ENCODE peak calls at places on chromosomes 12 and 14, in ten cellular contexts. D is uterus, N is endothelial cell of umbilical vein, M is stomach, L is transverse colon, I is GM12892, K is A549, P is K562, Q is breast epithelium, Y is upper lobe of left lung. F is an unnamed sample.

GRCh38 chr14:75022655-75023054 is 19.9 kb downstream of the EIF2B2 start:
- DNase-seq in M (no peak), L (no peak), N (peak), Y (peak), K (peak), P (peak), Q (no peak), I (no peak), D (no peak), F (peak)

GRCh38 chr12:94560416-94561221 is 89.7 kb downstream of the TMCC3 start:
- DNase-seq in N (peak), K (peak), P (no peak), Y (no peak), I (peak), D (no peak), Q (peak), M (no peak), L (peak), F (no peak)

GRCh38 chr14:43204816-43205215 is 1302.3 kb downstream of the FSCB start:
- DNase-seq in K (no peak), M (no peak), Y (no peak), Q (no peak), P (no peak), L (no peak), I (no peak), D (no peak), N (no peak), F (no peak)

GRCh38 chr12:68349921-68350606 is 17.9 kb upstream of the MDM1 start:
- DNase-seq in L (no peak), N (no peak), I (no peak), Y (no peak), M (no peak), Q (no peak), D (no peak), P (no peak), K (no peak), F (no peak)

GRCh38 chr12:80320121-80320678 is 123.8 kb upstream of the PTPRQ start:
- DNase-seq in D (no peak), L (no peak), Q (no peak), N (no peak), M (no peak), P (no peak), K (no peak), Y (no peak), I (no peak), F (no peak)

GRCh38 chr12:85985996-85986395 is 111.9 kb downstream of the NTS start:
- DNase-seq in Q (no peak), D (no peak), L (no peak), Y (no peak), N (no peak), I (no peak), P (no peak), K (no peak), M (no peak), F (no peak)

GRCh38 chr12:1644113-1644512 is 15.1 kb downstream of the WNT5B start:
- DNase-seq in L (no peak), D (no peak), M (no peak), Y (no peak), I (no peak), N (no peak), K (no peak), P (no peak), Q (no peak), F (no peak)

GRCh38 chr14:90551733-90552464 is 155.1 kb downstream of the CALM1 start:
- DNase-seq in I (no peak), L (no peak), M (peak), P (no peak), Q (peak), Y (no peak), K (no peak), N (no peak), D (no peak), F (no peak)

GRCh38 chr14:67729072-67729561 is 27.4 kb downstream of the RDH12 start:
- DNase-seq in K (no peak), Y (peak), P (no peak), Q (no peak), M (peak), I (no peak), D (no peak), L (peak), N (no peak), F (no peak)

GRCh38 chr12:11879306-11879705 is 191.4 kb upstream of the BCL2L14 start:
- DNase-seq in M (no peak), N (peak), D (no peak), P (no peak), Q (no peak), L (no peak), I (no peak), Y (no peak), K (no peak), F (no peak)

GRCh38 chr12:3042394-3042793 is 34.8 kb upstream of the TSPAN9 start:
- DNase-seq in L (no peak), I (no peak), N (no peak), P (no peak), K (no peak), D (no peak), Y (no peak), Q (no peak), M (no peak), F (no peak)

GRCh38 chr14:99270491-99271287 is 1.3 kb downstream of the BCL11B start:
- DNase-seq in D (no peak), L (no peak), Y (no peak), N (no peak), P (no peak), Q (no peak), M (no peak), I (no peak), K (no peak), F (no peak)

GRCh38 chr14:68088463-68088862 is 268.9 kb downstream of the RAD51B start:
- DNase-seq in L (no peak), K (peak), M (no peak), P (no peak), N (no peak), Y (no peak), D (peak), I (no peak), Q (no peak), F (no peak)

GRCh38 chr14:106733771-106734170 is 1207.4 kb downstream of the TMEM121 start:
- DNase-seq in I (no peak), D (no peak), L (no peak), N (no peak), K (no peak), Q (no peak), P (no peak), Y (no peak), M (no peak), F (no peak)

GRCh38 chr14:70654609-70655008 is 12.9 kb downstream of the TTC9 start:
- DNase-seq in Y (no peak), K (no peak), I (no peak), Q (no peak), N (no peak), L (no peak), D (no peak), P (no peak), M (no peak), F (no peak)

GRCh38 chr12:109820921-109821381 is 12.2 kb downstream of the TRPV4 start:
- DNase-seq in I (no peak), Y (no peak), D (no peak), M (no peak), Q (peak), P (no peak), L (no peak), K (no peak), N (no peak), F (no peak)

GRCh38 chr12:115972241-115972640 is 305.3 kb downstream of the MED13L start:
- DNase-seq in K (no peak), I (no peak), Y (no peak), M (no peak), D (no peak), L (no peak), N (no peak), P (no peak), Q (no peak), F (no peak)

GRCh38 chr12:119179335-119180021 is 747 bp downstream of the HSPB8 start:
- DNase-seq in N (peak), P (no peak), D (no peak), Q (peak), M (peak), I (no peak), L (no peak), Y (peak), K (peak), F (no peak)

GRCh38 chr12:51943346-51943745 is 8.2 kb upstream of the ACVR1B start:
- DNase-seq in L (no peak), Q (no peak), Y (no peak), N (no peak), D (no peak), K (no peak), I (no peak), M (peak), P (no peak), F (no peak)

GRCh38 chr12:24600559-24600958 is 348.3 kb downstream of the BCAT1 start:
- DNase-seq in N (no peak), D (no peak), P (no peak), Y (no peak), M (no peak), L (no peak), I (no peak), Q (no peak), K (no peak), F (no peak)

GRCh38 chr12:128111951-128112350 is 155.0 kb upstream of the TMEM132C start:
- DNase-seq in I (no peak), L (no peak), P (no peak), K (no peak), M (no peak), N (no peak), Q (no peak), Y (no peak), D (no peak), F (no peak)

GRCh38 chr12:113131556-113131955 is 4.0 kb downstream of the RASAL1 start:
- DNase-seq in D (no peak), N (no peak), Q (no peak), M (no peak), P (no peak), I (no peak), L (no peak), Y (no peak), K (no peak), F (no peak)

GRCh38 chr12:104354868-104355570 is 51.5 kb downstream of the EID3 start:
- DNase-seq in M (no peak), L (no peak), K (no peak), P (no peak), N (no peak), Y (no peak), D (no peak), I (no peak), Q (no peak), F (no peak)

GRCh38 chr14:68951051-68951797 is 27.9 kb downstream of the ACTN1 start:
- DNase-seq in M (peak), D (peak), P (peak), I (no peak), N (peak), Y (peak), L (peak), K (peak), Q (peak), F (no peak)

GRCh38 chr12:122721057-122721545 is 4.5 kb upstream of the HCAR3 start:
- DNase-seq in K (no peak), Y (no peak), D (no peak), I (no peak), Q (peak), N (peak), P (no peak), M (no peak), L (no peak), F (no peak)

GRCh38 chr14:54566410-54567223 is at the start of gene SAMD4A:
- DNase-seq in Y (peak), Q (peak), M (peak), D (peak), N (peak), I (peak), K (peak), L (peak), P (peak), F (peak)

GRCh38 chr14:37592288-37593274 is 2.5 kb downstream of the FOXA1 start:
- DNase-seq in L (peak), Y (no peak), K (no peak), I (no peak), P (no peak), Q (no peak), M (no peak), D (no peak), N (no peak), F (no peak)

GRCh38 chr12:50246873-50247612 is 36.3 kb downstream of the LIMA1 start:
- DNase-seq in N (peak), L (peak), P (peak), Q (no peak), Y (peak), M (peak), D (peak), I (no peak), K (peak), F (peak)

GRCh38 chr14:34063470-34064164 is 112.7 kb upstream of the EGLN3 start:
- DNase-seq in P (no peak), K (peak), L (no peak), I (no peak), D (no peak), M (no peak), N (no peak), Q (no peak), Y (no peak), F (no peak)

GRCh38 chr14:61661471-61661988 is 33.8 kb upstream of the HIF1A start:
- DNase-seq in D (no peak), Q (no peak), I (no peak), K (no peak), P (no peak), N (no peak), L (no peak), M (no peak), Y (no peak), F (no peak)

GRCh38 chr12:49909826-49910225 is 6.1 kb upstream of the FAIM2 start:
- DNase-seq in K (no peak), P (peak), N (peak), Y (peak), D (peak), M (peak), I (no peak), Q (no peak), L (no peak), F (no peak)

GRCh38 chr12:45833401-45833800 is 103.9 kb downstream of the ARID2 start:
- DNase-seq in D (no peak), M (no peak), Q (no peak), L (no peak), N (no peak), K (no peak), P (no peak), I (no peak), Y (no peak), F (no peak)

GRCh38 chr12:106794369-106794768 is 19.9 kb downstream of the RIC8B start:
- DNase-seq in D (no peak), M (no peak), I (no peak), Y (no peak), L (no peak), K (no peak), Q (no peak), N (no peak), P (no peak), F (no peak)

GRCh38 chr12:112906712-112907414 is at the start of gene OAS1:
- DNase-seq in Y (peak), I (peak), Q (peak), M (peak), D (peak), N (peak), L (peak), P (no peak), K (peak), F (no peak)

GRCh38 chr14:95516554-95517209 is at the start of gene SYNE3:
- DNase-seq in K (peak), D (peak), P (no peak), N (no peak), L (peak), Q (no peak), I (peak), Y (peak), M (peak), F (peak)

GRCh38 chr14:34113051-34113511 is 162.2 kb upstream of the EGLN3 start:
- DNase-seq in I (no peak), K (peak), L (no peak), Q (peak), P (no peak), Y (no peak), M (no peak), D (no peak), N (no peak), F (no peak)

GRCh38 chr12:6182279-6182898 is 17.8 kb upstream of the CD9 start:
- DNase-seq in L (peak), Y (peak), I (no peak), K (no peak), N (peak), Q (peak), M (peak), D (peak), P (peak), F (no peak)
- TF ChIP-seq POLR2A in L (peak), Y (no peak), I (no peak), K (no peak), N (peak), Q (no peak), M (no peak), D (no peak), P (no peak), F (no peak)

GRCh38 chr14:31283153-31283552 is 75.6 kb upstream of the HECTD1 start:
- DNase-seq in N (no peak), L (no peak), Q (no peak), Y (no peak), D (no peak), I (no peak), K (no peak), M (no peak), P (no peak), F (no peak)

GRCh38 chr14:31283568-31284252 is 76.1 kb upstream of the HECTD1 start:
- DNase-seq in M (no peak), P (no peak), Q (no peak), D (no peak), Y (no peak), N (peak), L (no peak), K (no peak), I (no peak), F (no peak)

GRCh38 chr14:31291210-31291609 is 83.6 kb upstream of the HECTD1 start:
- DNase-seq in K (no peak), L (no peak), I (no peak), M (no peak), Q (no peak), D (no peak), Y (no peak), P (no peak), N (peak), F (no peak)

GRCh38 chr14:31287294-31287972 is 79.8 kb upstream of the HECTD1 start:
- DNase-seq in I (no peak), M (no peak), Y (no peak), D (no peak), K (no peak), Q (no peak), L (no peak), N (no peak), P (no peak), F (no peak)

GRCh38 chr14:31286456-31287293 is 79.1 kb upstream of the HECTD1 start:
- DNase-seq in Q (no peak), I (no peak), Y (no peak), N (no peak), K (no peak), D (no peak), P (peak), L (no peak), M (no peak), F (peak)
- TF ChIP-seq POLR2A in Q (no peak), I (no peak), Y (no peak), N (no peak), K (no peak), D (no peak), P (no peak), L (no peak), M (no peak), F (no peak)

GRCh38 chr12:120225852-120226640 is 25.1 kb upstream of the RPLP0 start:
- DNase-seq in Q (no peak), I (no peak), N (no peak), L (peak), M (peak), K (no peak), Y (peak), D (no peak), P (peak), F (peak)

GRCh38 chr12:120223458-120224303 is 22.8 kb upstream of the RPLP0 start:
- DNase-seq in I (no peak), L (no peak), D (no peak), Y (no peak), K (no peak), P (no peak), Q (no peak), M (no peak), N (no peak), F (no peak)

GRCh38 chr12:120222288-120222832 is 21.4 kb upstream of the RPLP0 start:
- DNase-seq in L (no peak), P (no peak), M (no peak), N (no peak), I (no peak), Q (no peak), K (no peak), D (no peak), Y (no peak), F (no peak)

GRCh38 chr12:120225200-120225558 is 24.3 kb upstream of the RPLP0 start:
- DNase-seq in I (no peak), Y (no peak), Q (no peak), D (no peak), N (no peak), M (no peak), L (peak), K (no peak), P (peak), F (peak)

DNA sequence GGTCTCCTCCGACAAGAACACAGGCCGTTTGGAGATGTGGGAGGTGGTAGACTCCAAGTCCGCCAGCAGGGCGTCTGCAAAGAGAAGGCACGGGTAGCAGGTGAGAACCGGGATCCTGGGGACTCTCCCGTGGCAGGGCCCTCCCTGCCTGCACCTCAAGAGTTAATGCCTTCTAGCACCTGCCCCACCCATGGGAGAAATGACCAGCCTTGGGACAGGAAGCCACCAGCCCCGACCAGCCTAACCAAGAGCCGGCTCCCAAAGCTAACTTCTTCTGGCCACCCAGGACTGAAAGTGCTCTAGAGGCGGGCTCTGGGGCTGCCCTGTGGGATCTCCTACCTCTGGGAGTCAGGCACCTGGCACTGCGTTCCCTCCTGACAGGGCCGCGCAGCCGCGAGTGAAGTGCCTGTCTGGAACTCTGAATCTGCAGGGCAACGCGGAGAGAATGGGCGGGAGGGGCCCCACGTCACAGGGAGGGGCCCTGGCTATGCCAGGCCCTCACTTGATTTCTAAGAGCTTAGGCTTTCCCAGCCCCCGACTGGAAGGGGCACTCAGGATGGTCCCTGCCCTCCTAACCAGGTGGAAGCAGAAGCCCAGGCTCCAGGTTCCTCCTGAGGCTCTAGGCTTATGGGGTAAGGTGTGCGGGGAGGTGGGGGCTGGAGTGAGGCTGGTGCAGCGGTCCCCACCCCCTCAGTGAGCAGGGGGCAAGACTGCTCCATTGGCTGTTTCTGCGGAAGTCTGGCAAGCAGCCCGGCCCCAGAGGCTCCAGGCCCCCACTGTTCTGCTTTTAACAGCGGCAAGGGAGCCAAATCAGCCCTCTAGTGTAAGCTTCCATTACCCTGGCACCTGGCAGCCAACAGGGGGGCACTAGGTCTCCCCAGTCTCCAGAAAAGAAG is 23.6 kb upstream of the RPLP0 start:
- DNase-seq in M (peak), I (no peak), Y (peak), K (no peak), L (peak), N (no peak), P (no peak), D (no peak), Q (no peak), F (peak)
- TF ChIP-seq POLR2A in M (peak), I (no peak), Y (no peak), K (no peak), L (peak), N (no peak), P (no peak), D (no peak), Q (no peak), F (no peak)

DNA sequence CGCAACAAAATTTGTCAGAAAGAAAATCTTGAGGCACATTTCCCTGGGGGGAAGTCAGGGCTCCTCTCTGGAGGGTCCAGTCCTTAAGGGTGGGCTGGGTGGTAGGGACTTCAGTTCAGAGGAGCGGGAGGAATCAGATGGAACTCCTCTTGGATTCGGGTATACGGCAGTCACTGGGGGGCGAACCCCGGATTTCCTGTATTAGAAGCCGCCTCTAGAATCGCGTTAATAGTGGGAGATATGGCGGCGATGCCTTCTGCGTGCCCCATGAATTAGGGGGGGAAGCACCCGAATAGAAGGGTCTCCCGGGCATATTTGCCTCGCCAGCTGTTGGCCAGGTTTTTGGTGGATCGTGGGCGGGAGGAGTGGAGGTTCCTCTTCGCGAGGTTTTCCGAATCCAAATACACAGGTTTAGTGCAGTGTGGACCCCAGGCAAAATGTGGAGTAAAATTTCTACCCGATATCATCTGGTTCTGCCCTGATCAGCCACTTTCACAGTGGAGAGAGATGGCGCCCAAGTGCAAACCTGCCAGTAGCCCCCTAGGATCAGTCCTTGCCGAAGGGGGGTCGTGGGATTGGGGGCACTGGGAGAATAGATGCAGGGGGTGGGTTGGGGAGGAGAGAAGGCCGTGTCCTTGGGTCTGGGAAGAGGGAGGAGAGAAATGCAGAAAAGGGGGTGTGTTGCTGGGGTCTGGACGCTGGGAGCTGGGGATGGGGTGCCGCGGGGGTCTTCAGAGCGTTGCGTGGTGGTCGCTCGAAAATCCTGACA is 637 bp downstream of the MEG3 start:
- DNase-seq in D (no peak), M (no peak), Q (no peak), L (no peak), I (no peak), P (no peak), N (peak), K (no peak), Y (no peak), F (no peak)
- TF ChIP-seq POLR2A in D (no peak), M (no peak), Q (no peak), L (no peak), I (no peak), P (no peak), N (no peak), K (no peak), Y (no peak), F (no peak)